ENCODE peak calls at places on chromosomes 11 and 22, in six cellular contexts. One of them, this sample, is unnamed.

GRCh38 chr11:18384157-18384641 is 10.2 kb upstream of the LDHA start:
- DNase-seq in choroid plexus epithelial cell: peak; percentile 92
- DNase-seq in HT1080: peak; percentile 91
- DNase-seq in iPS DF 19.7: no peak
- DNase-seq in transverse colon: peak; percentile 85
- DNase-seq in mammary epithelial cell: peak; percentile 88
- DNase-seq in this sample: peak; percentile 82

GRCh38 chr22:28299760-28300159 is 379.9 kb downstream of the TTC28 start:
- DNase-seq in choroid plexus epithelial cell: peak; percentile 12
- DNase-seq in HT1080: no peak
- DNase-seq in iPS DF 19.7: no peak
- DNase-seq in transverse colon: no peak
- DNase-seq in mammary epithelial cell: no peak
- DNase-seq in this sample: no peak

GRCh38 chr11:28793282-28793738 is 685.1 kb downstream of the METTL15 start:
- DNase-seq in choroid plexus epithelial cell: no peak
- DNase-seq in HT1080: no peak
- DNase-seq in iPS DF 19.7: peak; percentile 85
- DNase-seq in transverse colon: no peak
- DNase-seq in mammary epithelial cell: no peak
- DNase-seq in this sample: no peak

GRCh38 chr11:122180435-122180834 is 64.4 kb upstream of the BLID start:
- DNase-seq in choroid plexus epithelial cell: peak; percentile 91
- DNase-seq in HT1080: peak; percentile 100
- DNase-seq in iPS DF 19.7: no peak
- DNase-seq in transverse colon: no peak
- DNase-seq in mammary epithelial cell: peak; percentile 95
- DNase-seq in this sample: peak; percentile 98

GRCh38 chr11:44589301-44589700 is 23.8 kb downstream of the CD82 start:
- DNase-seq in choroid plexus epithelial cell: peak; percentile 88
- DNase-seq in HT1080: no peak
- DNase-seq in iPS DF 19.7: no peak
- DNase-seq in transverse colon: no peak
- DNase-seq in mammary epithelial cell: no peak
- DNase-seq in this sample: no peak

GRCh38 chr11:61961570-61962212 is 5.7 kb downstream of the FTH1 start:
- DNase-seq in choroid plexus epithelial cell: peak; percentile 81
- DNase-seq in HT1080: peak; percentile 30
- DNase-seq in iPS DF 19.7: no peak
- DNase-seq in transverse colon: peak; percentile 60
- DNase-seq in mammary epithelial cell: peak; percentile 12
- DNase-seq in this sample: peak; percentile 79

GRCh38 chr11:30218278-30218677 is 12.5 kb upstream of the FSHB start:
- DNase-seq in choroid plexus epithelial cell: no peak
- DNase-seq in HT1080: no peak
- DNase-seq in iPS DF 19.7: no peak
- DNase-seq in transverse colon: no peak
- DNase-seq in mammary epithelial cell: no peak
- DNase-seq in this sample: no peak

GRCh38 chr11:115199501-115199900 is 304.7 kb downstream of the CADM1 start:
- DNase-seq in choroid plexus epithelial cell: peak; percentile 38
- DNase-seq in HT1080: peak; percentile 16
- DNase-seq in iPS DF 19.7: no peak
- DNase-seq in transverse colon: no peak
- DNase-seq in mammary epithelial cell: no peak
- DNase-seq in this sample: peak; percentile 14

GRCh38 chr11:40338739-40339138 is 1120.7 kb downstream of the LRRC4C start:
- DNase-seq in choroid plexus epithelial cell: peak; percentile 70
- DNase-seq in HT1080: peak; percentile 84
- DNase-seq in iPS DF 19.7: no peak
- DNase-seq in transverse colon: no peak
- DNase-seq in mammary epithelial cell: peak; percentile 55
- DNase-seq in this sample: no peak

This sample was measured in Daoy.